ENCODE peak calls at places on chromosome 21, in eight cellular contexts. D, L, Z, W, P, E, V and M are unnamed samples.

GRCh38 chr21:45383615-45384201 is 21.3 kb upstream of the COL18A1 start:
- DNase-seq in D (no peak), L (peak; percentile 44), P (no peak), E (no peak), V (no peak), Z (no peak), W (no peak), M (no peak)

GRCh38 chr21:33115586-33116541 is 45.9 kb downstream of the OLIG1 start:
- DNase-seq in E (no peak), P (no peak), L (no peak), W (no peak), D (no peak), V (peak; percentile 34), Z (no peak), M (no peak)

GRCh38 chr21:25862112-25862511 is 127.3 kb downstream of the GABPA start:
- DNase-seq in W (no peak), V (no peak), D (no peak), E (no peak), P (no peak), Z (no peak), L (no peak), M (no peak)

GRCh38 chr21:35922618-35923017 is 137.7 kb downstream of the SETD4 start:
- DNase-seq in E (peak; percentile 71), L (no peak), P (no peak), V (no peak), D (no peak), W (no peak), Z (no peak), M (no peak)

GRCh38 chr21:43654806-43655489 is 4.3 kb downstream of the HSF2BP start:
- DNase-seq in L (no peak), E (peak; percentile 63), W (no peak), V (no peak), Z (peak; percentile 40), P (no peak), D (no peak), M (no peak)

GRCh38 chr21:37460196-37460595 is 93.6 kb downstream of the DYRK1A start:
- DNase-seq in D (no peak), L (no peak), P (no peak), W (no peak), V (no peak), E (no peak), Z (no peak), M (no peak)

GRCh38 chr21:44399955-44400790 is 46.8 kb downstream of the TRPM2 start:
- DNase-seq in E (no peak), W (no peak), D (no peak), L (no peak), P (no peak), V (no peak), Z (no peak), M (no peak)

GRCh38 chr21:35819134-35819533 is 241.2 kb downstream of the SETD4 start:
- DNase-seq in L (no peak), P (no peak), W (no peak), V (no peak), Z (no peak), D (no peak), E (no peak), M (no peak)

GRCh38 chr21:44742418-44743153 is 31.2 kb upstream of the TSPEAR start:
- DNase-seq in P (no peak), V (no peak), W (no peak), D (peak; percentile 20), Z (no peak), L (no peak), E (no peak), M (no peak)

GRCh38 chr21:25896657-25897056 is 161.9 kb downstream of the GABPA start:
- DNase-seq in D (no peak), E (no peak), Z (no peak), W (no peak), V (no peak), L (no peak), P (no peak), M (no peak)

GRCh38 chr21:36377391-36377842 is 7.8 kb upstream of the CHAF1B start:
- DNase-seq in Z (no peak), W (no peak), V (peak; percentile 54), E (no peak), P (no peak), L (no peak), D (no peak), M (no peak)

GRCh38 chr21:37370152-37371040 is 3.8 kb downstream of the DYRK1A start:
- DNase-seq in E (peak; percentile 69), L (no peak), V (no peak), Z (peak; percentile 41), D (peak; percentile 65), P (no peak), W (no peak), M (peak; percentile 29)

GRCh38 chr21:27026501-27026900 is 59.6 kb upstream of the ADAMTS5 start:
- DNase-seq in D (no peak), P (no peak), Z (no peak), W (no peak), E (no peak), L (no peak), V (no peak), M (no peak)

GRCh38 chr21:32624726-32625125 is 12.5 kb upstream of the CFAP298 start:
- DNase-seq in L (no peak), W (no peak), P (no peak), D (peak; percentile 13), V (no peak), Z (no peak), E (peak; percentile 49), M (peak; percentile 20)

GRCh38 chr21:36385233-36385908 is at the start of gene CHAF1B:
- DNase-seq in V (peak; percentile 88), E (peak; percentile 68), L (peak; percentile 83), D (peak; percentile 61), Z (peak; percentile 17), W (peak; percentile 33), P (peak; percentile 93), M (peak; percentile 96)

GRCh38 chr21:44351535-44352252 is 1.7 kb upstream of the TRPM2 start:
- DNase-seq in V (no peak), L (no peak), P (no peak), D (no peak), E (no peak), Z (no peak), W (no peak), M (no peak)

GRCh38 chr21:20996421-20997307 is 1.5 kb upstream of the NCAM2 start:
- DNase-seq in L (no peak), Z (no peak), W (no peak), D (no peak), E (no peak), P (peak; percentile 6), V (no peak), M (no peak)

GRCh38 chr21:39159342-39160063 is 23.7 kb downstream of the PSMG1 start:
- DNase-seq in E (no peak), W (no peak), P (no peak), L (no peak), V (no peak), Z (no peak), D (peak; percentile 76), M (no peak)

GRCh38 chr21:39164523-39164922 is 18.7 kb downstream of the PSMG1 start:
- DNase-seq in V (no peak), L (no peak), E (no peak), P (no peak), W (no peak), D (no peak), Z (no peak), M (no peak)

GRCh38 chr21:39156024-39156423 is 27.2 kb downstream of the PSMG1 start:
- DNase-seq in V (no peak), E (no peak), W (no peak), L (no peak), Z (no peak), D (peak; percentile 65), P (no peak), M (no peak)

GRCh38 chr21:39155578-39155977 is 27.7 kb downstream of the PSMG1 start:
- DNase-seq in Z (no peak), E (no peak), L (no peak), V (no peak), D (no peak), P (no peak), W (no peak), M (no peak)

GRCh38 chr21:39161064-39161463 is 22.2 kb downstream of the PSMG1 start:
- DNase-seq in Z (no peak), P (no peak), L (no peak), V (no peak), W (no peak), E (no peak), D (no peak), M (no peak)
- TF ChIP-seq CTCF in Z (no peak), P (no peak), L (no peak), V (no peak), W (no peak), E (no peak), D (no peak), M (no peak)

DNA sequence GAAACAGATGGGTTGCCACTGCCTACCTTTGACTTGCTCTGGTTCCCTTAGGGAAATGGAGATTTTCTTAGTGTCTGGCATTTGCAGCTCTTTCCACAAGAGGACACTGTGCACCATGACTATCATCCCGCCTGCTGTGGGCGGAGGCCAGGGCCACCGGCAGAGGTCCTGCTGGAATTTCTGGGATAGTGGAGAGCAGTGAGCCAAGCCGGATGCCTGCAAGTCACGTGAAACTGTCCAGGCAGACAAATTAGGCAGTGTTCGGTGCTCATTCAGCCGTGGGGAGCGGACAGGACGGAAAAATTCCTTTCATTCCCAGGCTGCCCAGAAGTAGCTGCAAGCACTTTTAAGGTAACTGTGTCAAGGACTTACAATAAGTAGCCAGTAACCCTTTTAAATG is 43.4 kb downstream of the IGSF5 start:
- DNase-seq in Z (peak; percentile 24), D (no peak), W (peak; percentile 67), P (peak; percentile 83), V (peak; percentile 85), E (peak; percentile 15), L (peak; percentile 82), M (no peak)
- TF ChIP-seq CTCF in Z (peak; percentile 54), D (peak; percentile 7), W (peak; percentile 64), P (peak; percentile 87), V (peak; percentile 65), E (peak; percentile 28), L (peak; percentile 65), M (no peak)

GRCh38 chr21:46546799-46547198 is 58.1 kb downstream of the S100B start:
- DNase-seq in P (no peak), L (no peak), Z (no peak), E (no peak), D (no peak), W (no peak), V (no peak), M (no peak)

GRCh38 chr21:46544003-46544402 is 60.9 kb downstream of the S100B start:
- DNase-seq in E (no peak), P (no peak), W (no peak), L (no peak), D (no peak), V (no peak), Z (no peak), M (no peak)

GRCh38 chr21:46545911-46546310 is 59.0 kb downstream of the S100B start:
- DNase-seq in D (no peak), P (no peak), L (no peak), W (no peak), E (no peak), Z (no peak), V (no peak), M (no peak)

GRCh38 chr21:46544824-46545223 is 60.1 kb downstream of the S100B start:
- DNase-seq in Z (no peak), P (no peak), L (no peak), E (no peak), D (no peak), V (no peak), W (no peak), M (no peak)

GRCh38 chr21:46545363-46545762 is 59.5 kb downstream of the S100B start:
- DNase-seq in D (no peak), V (no peak), L (no peak), P (no peak), Z (no peak), E (no peak), W (no peak), M (no peak)
- TF ChIP-seq CTCF in D (no peak), V (no peak), L (no peak), P (no peak), Z (no peak), E (no peak), W (no peak), M (no peak)

GRCh38 chr21:34200288-34200905 is 127.0 kb downstream of the MRPS6 start:
- DNase-seq in W (no peak), L (no peak), P (no peak), E (peak; percentile 10), D (no peak), Z (no peak), V (no peak), M (no peak)
- TF ChIP-seq CTCF in W (no peak), L (no peak), P (no peak), E (no peak), D (no peak), Z (no peak), V (no peak), M (no peak)